ENCODE peak calls at places on chromosomes 13 and 19, in eight cellular contexts. Z is endodermal cell, I is mesendoderm, F is cardiac muscle cell, P is hepatocyte, J is left lung, V is sigmoid colon, W is body of pancreas. X is an unnamed sample.

GRCh38 chr19:11031421-11032070 is 57.7 kb upstream of the LDLR start:
- DNase-seq in Z (no peak), I (no peak), F (no peak), P (no peak), J (no peak), V (no peak), W (no peak), X (no peak)

GRCh38 chr19:48169585-48169973 is 565 bp downstream of the LIG1 start:
- DNase-seq in Z (peak; percentile 98), I (peak; percentile 91), F (peak; percentile 68), P (peak; percentile 95), J (peak; percentile 85), V (peak; percentile 81), W (peak; percentile 89), X (peak; percentile 55)

GRCh38 chr19:29855771-29856510 is 44.1 kb downstream of the CCNE1 start:
- DNase-seq in Z (no peak), I (no peak), F (no peak), P (no peak), J (no peak), V (peak; percentile 32), W (no peak), X (no peak)

GRCh38 chr19:47573076-47574026 is at the start of gene ZNF541:
- DNase-seq in Z (no peak), I (no peak), F (peak; percentile 80), P (no peak), J (peak; percentile 65), V (peak; percentile 73), W (peak; percentile 59), X (peak; percentile 41)

GRCh38 chr13:60019119-60019993 is 144.4 kb downstream of the DIAPH3 start:
- DNase-seq in Z (no peak), I (no peak), F (peak; percentile 62), P (no peak), J (no peak), V (no peak), W (no peak), X (no peak)

GRCh38 chr19:39275578-39275977 is 7.4 kb downstream of the IFNL2 start:
- DNase-seq in Z (no peak), I (no peak), F (no peak), P (no peak), J (no peak), V (no peak), W (no peak), X (no peak)

GRCh38 chr13:97165527-97166425 is 56.4 kb upstream of the MBNL2 start:
- DNase-seq in Z (no peak), I (peak; percentile 17), F (no peak), P (peak; percentile 25), J (no peak), V (no peak), W (no peak), X (no peak)

GRCh38 chr13:91216928-91217700 is 130.4 kb upstream of the MIR17HG start:
- DNase-seq in Z (peak; percentile 67), I (peak; percentile 75), F (no peak), P (no peak), J (no peak), V (no peak), W (no peak), X (no peak)

GRCh38 chr19:5398693-5399057 is 56.5 kb upstream of the ZNRF4 start:
- DNase-seq in Z (peak; percentile 63), I (no peak), F (no peak), P (no peak), J (no peak), V (no peak), W (no peak), X (no peak)

GRCh38 chr19:6424190-6424938 is at the start of gene KHSRP:
- DNase-seq in Z (no peak), I (peak; percentile 22), F (no peak), P (peak; percentile 56), J (no peak), V (peak; percentile 63), W (no peak), X (no peak)

GRCh38 chr13:40591091-40591490 is 75.3 kb downstream of the FOXO1 start:
- DNase-seq in Z (no peak), I (no peak), F (no peak), P (no peak), J (no peak), V (no peak), W (no peak), X (no peak)
- H3K27ac ChIP-seq in Z (no peak overlapping the region), I (no peak overlapping the region), F (no peak overlapping the region), P (no peak overlapping the region), J (peak overlapping the region; percentile 79), V (no peak overlapping the region), W (no peak overlapping the region), X (no peak overlapping the region)

DNA sequence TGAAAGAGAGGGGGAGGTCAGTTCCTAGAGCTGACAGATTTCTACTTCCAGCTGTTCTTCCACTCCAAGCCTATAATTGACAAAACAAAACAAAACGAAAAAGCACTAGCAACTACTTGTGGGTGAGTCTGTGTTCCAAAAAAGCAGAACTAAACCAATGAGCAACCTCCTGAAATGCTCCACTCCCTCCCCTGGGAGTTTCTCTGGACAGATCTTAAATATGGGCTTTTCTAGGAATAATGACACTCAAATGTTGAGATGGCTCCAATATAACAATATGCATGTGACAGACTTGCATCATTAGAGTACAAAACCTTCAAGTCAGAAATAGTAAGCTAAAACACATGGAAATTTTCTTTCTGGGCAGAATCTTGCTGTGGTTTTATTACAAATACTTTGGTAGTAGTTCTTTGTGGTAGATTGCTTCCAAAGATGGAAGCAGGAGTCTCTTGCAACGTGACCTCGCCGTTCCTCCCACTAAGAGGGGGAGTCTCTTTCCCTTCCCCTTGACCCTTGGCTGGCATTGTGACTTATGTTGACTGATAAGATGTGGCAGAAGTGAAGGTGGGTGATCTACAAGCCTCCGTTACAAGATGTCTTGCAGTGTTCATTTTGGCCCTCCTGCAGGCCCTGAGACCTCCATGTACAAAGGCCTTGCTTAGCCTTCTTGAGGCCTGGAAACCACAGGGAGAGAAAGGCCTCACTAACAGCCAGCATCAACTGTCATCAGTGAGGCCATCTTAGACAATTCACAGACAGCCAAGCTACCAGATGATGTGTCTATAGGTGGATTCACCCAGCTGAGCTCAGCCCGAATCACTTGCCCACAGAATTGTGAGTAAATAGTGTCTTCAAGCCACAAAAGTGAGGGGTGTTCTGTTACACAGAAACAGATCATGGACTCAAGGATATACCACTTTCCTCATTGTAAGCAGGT is 173.1 kb upstream of the RFC3 start:
- DNase-seq in Z (no peak), I (no peak), F (peak; percentile 75), P (no peak), J (no peak), V (peak; percentile 78), W (no peak), X (no peak)
- H3K4me1 ChIP-seq in Z (peaks cover 21% of the 10 kb centered on the region), I (peaks cover 10% of the 10 kb centered on the region), F (no peaks in the 10 kb centered on the region), P (peaks cover 21% of the 10 kb centered on the region), J (peaks cover 9% of the 10 kb centered on the region), V (peaks cover 28% of the 10 kb centered on the region), W (peaks cover 28% of the 10 kb centered on the region), X (no peaks in the 10 kb centered on the region)

GRCh38 chr13:79688741-79689140 is 207.8 kb downstream of the NDFIP2 start:
- DNase-seq in Z (no peak), I (no peak), F (no peak), P (no peak), J (no peak), V (no peak), W (no peak), X (no peak)
- H3K27ac ChIP-seq in Z (no peak overlapping the region), I (no peak overlapping the region), F (no peak overlapping the region), P (no peak overlapping the region), J (no peak overlapping the region), V (no peak overlapping the region), W (no peak overlapping the region), X (no peak overlapping the region)

GRCh38 chr19:903266-903797 is 9.7 kb downstream of the R3HDM4 start:
- DNase-seq in Z (peak; percentile 48), I (no peak), F (no peak), P (no peak), J (no peak), V (no peak), W (no peak), X (no peak)
- H3K4me1 ChIP-seq in Z (no peaks in the 10 kb centered on the region), I (no peaks in the 10 kb centered on the region), F (no peaks in the 10 kb centered on the region), P (no peaks in the 10 kb centered on the region), J (no peaks in the 10 kb centered on the region), V (no peaks in the 10 kb centered on the region), W (peaks cover 12% of the 10 kb centered on the region), X (no peaks in the 10 kb centered on the region)

X was measured in tibial nerve.